ENCODE peak calls at places on chromosome 4, in nine cellular contexts. One of them, this sample, is unnamed.

GRCh38 chr4:30716671-30717207 is 3.4 kb upstream of the PCDH7 start:
- DNase-seq in esophagus muscularis mucosa: no peak
- DNase-seq in effector memory CD4-positive, alpha-beta T cell: no peak
- DNase-seq in fibroblast of lung: peak; percentile 65
- DNase-seq in coronary artery: no peak
- DNase-seq in GM23248: peak; percentile 46
- DNase-seq in heart right ventricle: no peak
- DNase-seq in tibial artery: no peak
- DNase-seq in GM12878: no peak
- DNase-seq in this sample: no peak

GRCh38 chr4:88110826-88111225 is 47.6 kb downstream of the ABCG2 start:
- DNase-seq in esophagus muscularis mucosa: no peak
- DNase-seq in effector memory CD4-positive, alpha-beta T cell: no peak
- DNase-seq in fibroblast of lung: peak; percentile 20
- DNase-seq in coronary artery: no peak
- DNase-seq in GM23248: no peak
- DNase-seq in heart right ventricle: no peak
- DNase-seq in tibial artery: no peak
- DNase-seq in GM12878: no peak
- DNase-seq in this sample: no peak

GRCh38 chr4:136505020-136505419 is 1027.3 kb downstream of the PCDH18 start:
- DNase-seq in esophagus muscularis mucosa: no peak
- DNase-seq in effector memory CD4-positive, alpha-beta T cell: no peak
- DNase-seq in fibroblast of lung: peak; percentile 24
- DNase-seq in coronary artery: no peak
- DNase-seq in GM23248: no peak
- DNase-seq in heart right ventricle: no peak
- DNase-seq in tibial artery: no peak
- DNase-seq in GM12878: no peak
- DNase-seq in this sample: no peak

GRCh38 chr4:183435803-183436202 is 8.6 kb upstream of the CDKN2AIP start:
- DNase-seq in esophagus muscularis mucosa: no peak
- DNase-seq in effector memory CD4-positive, alpha-beta T cell: no peak
- DNase-seq in fibroblast of lung: no peak
- DNase-seq in coronary artery: no peak
- DNase-seq in GM23248: no peak
- DNase-seq in heart right ventricle: no peak
- DNase-seq in tibial artery: no peak
- DNase-seq in GM12878: no peak
- DNase-seq in this sample: no peak

GRCh38 chr4:150849016-150849415 is 166.1 kb downstream of the LRBA start:
- DNase-seq in esophagus muscularis mucosa: no peak
- DNase-seq in effector memory CD4-positive, alpha-beta T cell: no peak
- DNase-seq in fibroblast of lung: peak; percentile 30
- DNase-seq in coronary artery: no peak
- DNase-seq in GM23248: no peak
- DNase-seq in heart right ventricle: no peak
- DNase-seq in tibial artery: no peak
- DNase-seq in GM12878: no peak
- DNase-seq in this sample: no peak

GRCh38 chr4:14180983-14181601 is 553.6 kb upstream of the BOD1L1 start:
- DNase-seq in esophagus muscularis mucosa: no peak
- DNase-seq in effector memory CD4-positive, alpha-beta T cell: no peak
- DNase-seq in fibroblast of lung: peak; percentile 27
- DNase-seq in coronary artery: no peak
- DNase-seq in GM23248: no peak
- DNase-seq in heart right ventricle: no peak
- DNase-seq in tibial artery: no peak
- DNase-seq in GM12878: no peak
- DNase-seq in this sample: no peak

GRCh38 chr4:16289872-16290554 is 63.7 kb upstream of the TAPT1 start:
- DNase-seq in esophagus muscularis mucosa: no peak
- DNase-seq in effector memory CD4-positive, alpha-beta T cell: no peak
- DNase-seq in fibroblast of lung: peak; percentile 21
- DNase-seq in coronary artery: no peak
- DNase-seq in GM23248: peak; percentile 58
- DNase-seq in heart right ventricle: no peak
- DNase-seq in tibial artery: no peak
- DNase-seq in GM12878: no peak
- DNase-seq in this sample: no peak

GRCh38 chr4:81470456-81471327 is 1.0 kb downstream of the RASGEF1B start:
- DNase-seq in esophagus muscularis mucosa: no peak
- DNase-seq in effector memory CD4-positive, alpha-beta T cell: peak; percentile 12
- DNase-seq in fibroblast of lung: no peak
- DNase-seq in coronary artery: peak; percentile 80
- DNase-seq in GM23248: peak; percentile 37
- DNase-seq in heart right ventricle: peak; percentile 31
- DNase-seq in tibial artery: peak; percentile 73
- DNase-seq in GM12878: no peak
- DNase-seq in this sample: peak; percentile 17

GRCh38 chr4:30717208-30718020 is 2.8 kb upstream of the PCDH7 start:
- DNase-seq in esophagus muscularis mucosa: no peak
- DNase-seq in effector memory CD4-positive, alpha-beta T cell: no peak
- DNase-seq in fibroblast of lung: peak; percentile 86
- DNase-seq in coronary artery: no peak
- DNase-seq in GM23248: peak; percentile 70
- DNase-seq in heart right ventricle: peak; percentile 36
- DNase-seq in tibial artery: peak; percentile 27
- DNase-seq in GM12878: no peak
- DNase-seq in this sample: peak; percentile 45

GRCh38 chr4:169160825-169161224 is 109.9 kb downstream of the SH3RF1 start:
- DNase-seq in esophagus muscularis mucosa: no peak
- DNase-seq in effector memory CD4-positive, alpha-beta T cell: no peak
- DNase-seq in fibroblast of lung: peak; percentile 56
- DNase-seq in coronary artery: no peak
- DNase-seq in GM23248: peak; percentile 57
- DNase-seq in heart right ventricle: no peak
- DNase-seq in tibial artery: peak; percentile 22
- DNase-seq in GM12878: no peak
- DNase-seq in this sample: no peak

GRCh38 chr4:54165438-54165837 is 63.7 kb upstream of the PDGFRA start:
- DNase-seq in esophagus muscularis mucosa: no peak
- DNase-seq in effector memory CD4-positive, alpha-beta T cell: no peak
- DNase-seq in fibroblast of lung: peak; percentile 98
- DNase-seq in coronary artery: no peak
- DNase-seq in GM23248: peak; percentile 93
- DNase-seq in heart right ventricle: no peak
- DNase-seq in tibial artery: no peak
- DNase-seq in GM12878: no peak
- DNase-seq in this sample: no peak

GRCh38 chr4:72858328-72858727 is 211.2 kb downstream of the COX18 start:
- DNase-seq in esophagus muscularis mucosa: no peak
- DNase-seq in effector memory CD4-positive, alpha-beta T cell: no peak
- DNase-seq in fibroblast of lung: peak; percentile 93
- DNase-seq in coronary artery: no peak
- DNase-seq in GM23248: peak; percentile 80
- DNase-seq in heart right ventricle: no peak
- DNase-seq in tibial artery: no peak
- DNase-seq in GM12878: no peak
- DNase-seq in this sample: no peak

GRCh38 chr4:181909368-181909767 is 333.8 kb upstream of the TENM3 start:
- DNase-seq in esophagus muscularis mucosa: no peak
- DNase-seq in effector memory CD4-positive, alpha-beta T cell: no peak
- DNase-seq in fibroblast of lung: peak; percentile 91
- DNase-seq in coronary artery: no peak
- DNase-seq in GM23248: peak; percentile 40
- DNase-seq in heart right ventricle: no peak
- DNase-seq in tibial artery: no peak
- DNase-seq in GM12878: no peak
- DNase-seq in this sample: no peak

DNA sequence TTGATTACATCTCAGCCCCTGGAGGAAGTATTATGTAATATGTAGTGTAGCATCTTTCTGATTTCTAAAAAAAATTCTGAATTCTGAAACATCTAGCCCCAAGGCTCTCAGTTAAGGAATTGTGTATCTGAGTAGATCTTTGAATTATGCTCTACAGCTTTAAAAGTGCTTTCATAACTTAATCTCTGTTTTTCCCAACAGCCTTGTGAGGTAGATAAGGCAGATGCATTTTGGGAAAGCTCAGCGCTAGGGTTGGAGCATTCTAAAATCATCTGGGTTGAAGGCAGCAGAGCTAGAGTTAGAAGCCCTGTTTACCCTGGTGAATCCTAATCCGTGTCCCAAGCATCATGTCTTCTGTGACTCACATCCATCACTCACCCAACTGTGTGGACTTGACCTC is 49.8 kb downstream of the FNIP2 start:
- DNase-seq in esophagus muscularis mucosa: no peak
- DNase-seq in effector memory CD4-positive, alpha-beta T cell: no peak
- DNase-seq in fibroblast of lung: no peak
- DNase-seq in coronary artery: no peak
- DNase-seq in GM23248: no peak
- DNase-seq in heart right ventricle: no peak
- DNase-seq in tibial artery: no peak
- DNase-seq in GM12878: no peak
- DNase-seq in this sample: no peak
- H3K27ac ChIP-seq in esophagus muscularis mucosa: no peak overlapping the region
- H3K27ac ChIP-seq in effector memory CD4-positive, alpha-beta T cell: no peak overlapping the region
- H3K27ac ChIP-seq in fibroblast of lung: no peak overlapping the region
- H3K27ac ChIP-seq in coronary artery: no peak overlapping the region
- H3K27ac ChIP-seq in GM23248: no peak overlapping the region
- H3K27ac ChIP-seq in heart right ventricle: no peak overlapping the region
- H3K27ac ChIP-seq in tibial artery: no peak overlapping the region
- H3K27ac ChIP-seq in GM12878: no peak overlapping the region
- H3K27ac ChIP-seq in this sample: no peak overlapping the region

GRCh38 chr4:108335081-108335480 is 166.3 kb upstream of the LEF1 start:
- DNase-seq in esophagus muscularis mucosa: no peak
- DNase-seq in effector memory CD4-positive, alpha-beta T cell: no peak
- DNase-seq in fibroblast of lung: no peak
- DNase-seq in coronary artery: no peak
- DNase-seq in GM23248: no peak
- DNase-seq in heart right ventricle: no peak
- DNase-seq in tibial artery: no peak
- DNase-seq in GM12878: no peak
- DNase-seq in this sample: no peak
- H3K27ac ChIP-seq in esophagus muscularis mucosa: no peak overlapping the region
- H3K27ac ChIP-seq in effector memory CD4-positive, alpha-beta T cell: no peak overlapping the region
- H3K27ac ChIP-seq in fibroblast of lung: no peak overlapping the region
- H3K27ac ChIP-seq in coronary artery: no peak overlapping the region
- H3K27ac ChIP-seq in GM23248: no peak overlapping the region
- H3K27ac ChIP-seq in heart right ventricle: no peak overlapping the region
- H3K27ac ChIP-seq in tibial artery: no peak overlapping the region
- H3K27ac ChIP-seq in GM12878: no peak overlapping the region
- H3K27ac ChIP-seq in this sample: no peak overlapping the region

GRCh38 chr4:41359069-41359769 is 102.5 kb downstream of the UCHL1 start:
- DNase-seq in esophagus muscularis mucosa: no peak
- DNase-seq in effector memory CD4-positive, alpha-beta T cell: no peak
- DNase-seq in fibroblast of lung: no peak
- DNase-seq in coronary artery: no peak
- DNase-seq in GM23248: no peak
- DNase-seq in heart right ventricle: peak; percentile 21
- DNase-seq in tibial artery: no peak
- DNase-seq in GM12878: no peak
- DNase-seq in this sample: no peak
- H3K27ac ChIP-seq in esophagus muscularis mucosa: peak overlapping the region; percentile 88
- H3K27ac ChIP-seq in effector memory CD4-positive, alpha-beta T cell: no peak overlapping the region
- H3K27ac ChIP-seq in fibroblast of lung: no peak overlapping the region
- H3K27ac ChIP-seq in coronary artery: peak overlapping the region; percentile 93
- H3K27ac ChIP-seq in GM23248: peak overlapping the region; percentile 12
- H3K27ac ChIP-seq in heart right ventricle: peak overlapping the region; percentile 49
- H3K27ac ChIP-seq in tibial artery: peak overlapping the region; percentile 95
- H3K27ac ChIP-seq in GM12878: no peak overlapping the region
- H3K27ac ChIP-seq in this sample: peak overlapping the region; percentile 96

DNA sequence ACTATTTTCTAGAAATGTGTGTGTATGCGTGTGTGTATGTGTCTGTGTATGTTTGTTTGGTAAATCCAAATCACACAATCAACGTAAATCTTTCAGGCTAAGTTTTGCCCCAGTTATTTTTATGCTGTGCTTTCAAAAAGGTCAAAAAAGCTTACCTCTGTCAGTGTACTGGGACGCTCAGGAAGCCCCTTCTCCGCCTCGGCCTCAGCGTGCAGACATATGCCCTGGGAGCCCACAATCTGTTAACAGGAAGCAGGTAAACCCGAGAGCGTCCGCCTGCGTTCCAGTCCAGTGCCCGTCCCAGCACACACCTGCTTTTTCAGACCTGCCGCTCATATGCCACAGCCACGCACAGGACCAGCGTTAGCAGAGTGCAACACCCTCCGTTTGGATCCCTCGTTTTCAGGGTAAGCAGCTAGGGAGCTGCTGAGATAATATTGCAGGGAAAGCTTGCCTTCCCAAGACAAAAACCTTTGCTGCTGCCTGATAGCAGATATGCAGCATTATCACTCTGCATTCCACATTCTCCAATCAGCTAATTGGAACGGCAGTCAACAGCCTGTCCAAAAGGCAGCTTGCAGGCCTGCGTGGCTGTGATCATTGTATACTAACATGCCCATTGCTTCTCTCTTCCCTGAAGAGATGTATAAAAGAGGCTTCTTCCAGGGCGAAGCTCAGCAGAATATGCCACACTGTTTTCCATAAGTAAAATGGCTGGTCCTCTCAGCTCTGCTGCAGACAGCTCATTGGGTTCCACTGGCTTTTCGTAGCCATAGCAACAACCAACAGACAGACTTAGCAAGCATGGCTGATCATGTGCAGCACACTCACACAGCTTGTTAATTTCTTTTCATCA is at the start of gene SORBS2:
- DNase-seq in esophagus muscularis mucosa: no peak
- DNase-seq in effector memory CD4-positive, alpha-beta T cell: no peak
- DNase-seq in fibroblast of lung: peak; percentile 83
- DNase-seq in coronary artery: no peak
- DNase-seq in GM23248: peak; percentile 6
- DNase-seq in heart right ventricle: peak; percentile 18
- DNase-seq in tibial artery: no peak
- DNase-seq in GM12878: peak; percentile 56
- DNase-seq in this sample: no peak
- H3K27ac ChIP-seq in esophagus muscularis mucosa: no peak within 1 kb of the TSS
- H3K27ac ChIP-seq in effector memory CD4-positive, alpha-beta T cell: no peak within 1 kb of the TSS
- H3K27ac ChIP-seq in fibroblast of lung: no peak within 1 kb of the TSS
- H3K27ac ChIP-seq in coronary artery: peak within 1 kb of the TSS; percentile 74
- H3K27ac ChIP-seq in GM23248: no peak within 1 kb of the TSS
- H3K27ac ChIP-seq in heart right ventricle: peak within 1 kb of the TSS; percentile 82
- H3K27ac ChIP-seq in tibial artery: peak within 1 kb of the TSS; percentile 58
- H3K27ac ChIP-seq in GM12878: peak within 1 kb of the TSS; percentile 14
- H3K27ac ChIP-seq in this sample: no peak within 1 kb of the TSS

GRCh38 chr4:98491862-98492554 is 166.4 kb downstream of the TSPAN5 start:
- DNase-seq in esophagus muscularis mucosa: no peak
- DNase-seq in effector memory CD4-positive, alpha-beta T cell: no peak
- DNase-seq in fibroblast of lung: peak; percentile 95
- DNase-seq in coronary artery: no peak
- DNase-seq in GM23248: peak; percentile 52
- DNase-seq in heart right ventricle: no peak
- DNase-seq in tibial artery: no peak
- DNase-seq in GM12878: no peak
- DNase-seq in this sample: peak; percentile 42
- H3K27ac ChIP-seq in esophagus muscularis mucosa: peak overlapping the region; percentile 47
- H3K27ac ChIP-seq in effector memory CD4-positive, alpha-beta T cell: no peak overlapping the region
- H3K27ac ChIP-seq in fibroblast of lung: peak overlapping the region; percentile 53
- H3K27ac ChIP-seq in coronary artery: no peak overlapping the region
- H3K27ac ChIP-seq in GM23248: peak overlapping the region; percentile 54
- H3K27ac ChIP-seq in heart right ventricle: no peak overlapping the region
- H3K27ac ChIP-seq in tibial artery: no peak overlapping the region
- H3K27ac ChIP-seq in GM12878: no peak overlapping the region
- H3K27ac ChIP-seq in this sample: no peak overlapping the region

GRCh38 chr4:56323386-56323785 is 63.9 kb downstream of the AASDH start:
- DNase-seq in esophagus muscularis mucosa: no peak
- DNase-seq in effector memory CD4-positive, alpha-beta T cell: no peak
- DNase-seq in fibroblast of lung: no peak
- DNase-seq in coronary artery: peak; percentile 29
- DNase-seq in GM23248: no peak
- DNase-seq in heart right ventricle: no peak
- DNase-seq in tibial artery: no peak
- DNase-seq in GM12878: no peak
- DNase-seq in this sample: no peak
- H3K27ac ChIP-seq in esophagus muscularis mucosa: no peak overlapping the region
- H3K27ac ChIP-seq in effector memory CD4-positive, alpha-beta T cell: no peak overlapping the region
- H3K27ac ChIP-seq in fibroblast of lung: no peak overlapping the region
- H3K27ac ChIP-seq in coronary artery: no peak overlapping the region
- H3K27ac ChIP-seq in GM23248: no peak overlapping the region
- H3K27ac ChIP-seq in heart right ventricle: no peak overlapping the region
- H3K27ac ChIP-seq in tibial artery: no peak overlapping the region
- H3K27ac ChIP-seq in GM12878: no peak overlapping the region
- H3K27ac ChIP-seq in this sample: no peak overlapping the region

This sample was measured in substantia nigra.